ENCODE peak calls at places on chromosomes 6 and 20, in eight cellular contexts. R, N, S, Q, J, X, D and U are unnamed samples.

GRCh38 chr6:1474205-1474604 is 84.8 kb downstream of the FOXF2 start:
- DNase-seq in X (no peak), J (no peak), S (no peak), D (no peak), Q (no peak), N (no peak), R (no peak), U (no peak)

GRCh38 chr6:157648561-157648960 is 174.5 kb upstream of the SNX9 start:
- DNase-seq in X (no peak), J (no peak), D (no peak), Q (no peak), R (peak), S (no peak), N (no peak), U (no peak)

GRCh38 chr6:122789078-122789861 is at the start of gene SMPDL3A:
- DNase-seq in S (peak), D (peak), Q (peak), R (peak), N (peak), J (peak), X (peak), U (peak)

GRCh38 chr6:45310118-45310788 is 17.9 kb upstream of the RUNX2 start:
- DNase-seq in Q (no peak), J (no peak), D (no peak), N (no peak), S (no peak), R (no peak), X (no peak), U (no peak)

GRCh38 chr6:155418017-155418749 is 37.5 kb downstream of the NOX3 start:
- DNase-seq in N (no peak), Q (no peak), S (no peak), X (peak), J (peak), R (peak), D (no peak), U (no peak)

GRCh38 chr6:159117031-159117430 is 52.2 kb upstream of the FNDC1 start:
- DNase-seq in S (peak), J (no peak), X (no peak), N (no peak), R (peak), D (no peak), Q (peak), U (no peak)

GRCh38 chr6:108080010-108080780 is 5.7 kb upstream of the OSTM1 start:
- DNase-seq in N (no peak), D (no peak), Q (no peak), J (no peak), X (no peak), S (no peak), R (peak), U (no peak)

GRCh38 chr20:60751826-60752225 is 500.2 kb upstream of the CDH4 start:
- DNase-seq in S (no peak), D (no peak), N (no peak), R (no peak), Q (no peak), X (no peak), J (no peak), U (no peak)

GRCh38 chr6:35972471-35972985 is 51.6 kb upstream of the SRPK1 start:
- DNase-seq in Q (no peak), X (no peak), S (no peak), D (no peak), R (no peak), N (no peak), J (peak), U (no peak)

GRCh38 chr6:27812078-27812804 is 100.0 kb downstream of the OR2B2 start:
- DNase-seq in D (no peak), R (no peak), Q (no peak), J (no peak), N (no peak), S (no peak), X (no peak), U (no peak)

GRCh38 chr6:157925771-157926170 is 55.9 kb upstream of the SYNJ2 start:
- DNase-seq in J (no peak), N (no peak), R (no peak), D (no peak), S (no peak), X (no peak), Q (no peak), U (no peak)

GRCh38 chr20:56417911-56418310 is 5.9 kb downstream of the CASS4 start:
- DNase-seq in D (no peak), S (no peak), R (peak), N (no peak), X (no peak), Q (no peak), J (no peak), U (no peak)

GRCh38 chr20:5797843-5798462 is 47.8 kb downstream of the SHLD1 start:
- DNase-seq in R (no peak), J (no peak), D (no peak), N (no peak), X (no peak), S (no peak), Q (no peak), U (no peak)

GRCh38 chr20:10242166-10242565 is 23.5 kb downstream of the SNAP25 start:
- DNase-seq in D (peak), R (no peak), X (no peak), J (no peak), Q (no peak), S (no peak), N (no peak), U (no peak)

GRCh38 chr6:170111816-170112582 is 178.9 kb downstream of the DLL1 start:
- DNase-seq in X (peak), Q (no peak), J (no peak), D (peak), N (peak), R (no peak), S (no peak), U (peak)

GRCh38 chr6:165963750-165964149 is 203.9 kb downstream of the TBXT start:
- DNase-seq in Q (no peak), J (no peak), D (no peak), R (no peak), S (no peak), N (no peak), X (no peak), U (no peak)

GRCh38 chr20:42024653-42025052 is 406.5 kb upstream of the CHD6 start:
- DNase-seq in Q (no peak), S (no peak), R (no peak), J (peak), X (no peak), D (no peak), N (no peak), U (no peak)

GRCh38 chr6:45917439-45917838 is 98.2 kb downstream of the CLIC5 start:
- DNase-seq in S (no peak), N (no peak), Q (no peak), D (no peak), J (no peak), R (no peak), X (no peak), U (no peak)

GRCh38 chr6:108837236-108837971 is 10.8 kb upstream of the ARMC2 start:
- DNase-seq in X (no peak), J (no peak), D (no peak), R (no peak), Q (no peak), S (no peak), N (no peak), U (no peak)

GRCh38 chr6:18990313-18990978 is 603.3 kb downstream of the RNF144B start:
- DNase-seq in S (no peak), Q (no peak), X (peak), J (peak), R (peak), D (peak), N (peak), U (peak)

GRCh38 chr6:148085651-148086321 is 256.9 kb upstream of the SASH1 start:
- DNase-seq in D (no peak), N (no peak), J (no peak), R (no peak), X (no peak), S (no peak), Q (peak), U (no peak)

GRCh38 chr20:57325632-57326356 is 3.8 kb upstream of the SPO11 start:
- DNase-seq in S (no peak), N (no peak), D (no peak), X (no peak), J (no peak), R (no peak), Q (no peak), U (peak)

GRCh38 chr20:2752631-2753455 is 47.6 kb downstream of the CPXM1 start:
- DNase-seq in X (peak), N (no peak), D (peak), J (peak), R (no peak), S (no peak), Q (no peak), U (no peak)

GRCh38 chr6:89260832-89261231 is 43.7 kb upstream of the GABRR1 start:
- DNase-seq in R (no peak), D (no peak), J (no peak), S (no peak), X (no peak), N (no peak), Q (no peak), U (peak)

GRCh38 chr6:26366504-26366903 is 1.5 kb downstream of the BTN3A2 start:
- DNase-seq in R (no peak), X (no peak), D (no peak), Q (no peak), J (no peak), S (no peak), N (no peak), U (no peak)

GRCh38 chr6:84466521-84466920 is 239.1 kb upstream of the CEP162 start:
- DNase-seq in R (peak), N (no peak), S (no peak), X (peak), Q (peak), J (no peak), D (no peak), U (no peak)

GRCh38 chr6:56649053-56649769 is 6.5 kb upstream of the DST start:
- DNase-seq in Q (no peak), R (peak), D (no peak), X (no peak), J (no peak), S (no peak), N (no peak), U (no peak)

GRCh38 chr6:78700997-78701396 is 166.4 kb upstream of the IRAK1BP1 start:
- DNase-seq in J (no peak), R (no peak), X (no peak), N (no peak), S (no peak), D (no peak), Q (no peak), U (no peak)

GRCh38 chr6:24194968-24195700 is 69.1 kb downstream of the NRSN1 start:
- DNase-seq in R (no peak), N (no peak), Q (no peak), J (peak), X (no peak), D (no peak), S (no peak), U (no peak)

GRCh38 chr6:13711384-13711725 is 280 bp downstream of the RANBP9 start:
- DNase-seq in X (no peak), J (no peak), D (peak), R (peak), Q (no peak), N (peak), S (no peak), U (no peak)

GRCh38 chr6:13709698-13710551 is 1.7 kb downstream of the RANBP9 start:
- DNase-seq in N (no peak), R (peak), D (no peak), Q (no peak), S (no peak), J (peak), X (no peak), U (no peak)

GRCh38 chr6:13711726-13712484 is at the start of gene RANBP9:
- DNase-seq in S (peak), R (peak), J (peak), D (peak), X (peak), Q (peak), N (peak), U (peak)

GRCh38 chr6:13712485-13712990 is 903 bp upstream of the RANBP9 start:
- DNase-seq in S (no peak), X (no peak), D (no peak), R (no peak), N (no peak), J (no peak), Q (no peak), U (no peak)

DNA sequence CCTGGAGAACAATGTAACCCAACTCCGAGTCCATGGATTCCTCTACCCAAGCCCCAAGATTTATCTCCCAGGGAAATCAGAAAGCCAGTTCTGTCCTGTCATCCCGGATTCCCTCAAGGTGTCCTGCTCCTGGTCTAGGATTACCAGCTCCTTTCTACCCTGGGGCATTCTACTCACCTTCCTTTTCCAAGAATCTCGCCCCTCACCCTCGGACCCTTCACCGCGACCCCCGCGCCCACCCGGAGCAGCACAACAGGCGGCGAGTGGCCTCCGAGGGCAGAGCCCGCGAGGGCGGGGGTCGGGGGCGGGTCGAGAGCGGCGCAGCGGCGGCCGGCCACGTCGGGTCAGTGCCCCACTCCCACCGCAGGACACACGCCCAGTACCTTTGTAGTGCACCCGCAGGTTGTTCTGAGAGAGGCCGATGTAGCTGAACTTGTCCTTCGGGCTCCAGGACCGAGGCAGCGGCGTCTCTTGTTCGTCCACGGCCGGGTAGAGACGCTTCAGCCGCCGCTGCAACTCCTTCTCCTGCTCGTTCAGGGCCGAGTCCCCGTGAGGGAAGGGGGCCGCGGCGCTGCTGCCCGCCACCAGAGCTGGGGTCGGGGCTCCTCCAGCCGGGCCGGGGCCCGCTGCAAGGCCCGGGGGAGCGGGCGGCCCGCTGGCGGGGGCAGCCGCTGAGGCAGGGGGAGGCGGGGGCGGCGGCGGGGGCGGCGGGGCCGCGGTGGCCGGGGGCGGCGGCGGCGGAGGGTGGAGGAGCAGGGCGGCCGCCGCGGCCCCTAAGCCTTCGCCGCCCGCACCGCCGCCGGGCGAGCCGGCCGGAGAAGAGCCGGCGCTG is 867 bp downstream of the RANBP9 start:
- DNase-seq in R (no peak), S (peak), D (peak), J (peak), X (peak), Q (no peak), N (no peak), U (peak)
- TF ChIP-seq CTCF in R (no peak), S (no peak), D (no peak), J (no peak), X (no peak), Q (no peak), N (no peak), U (no peak)

DNA sequence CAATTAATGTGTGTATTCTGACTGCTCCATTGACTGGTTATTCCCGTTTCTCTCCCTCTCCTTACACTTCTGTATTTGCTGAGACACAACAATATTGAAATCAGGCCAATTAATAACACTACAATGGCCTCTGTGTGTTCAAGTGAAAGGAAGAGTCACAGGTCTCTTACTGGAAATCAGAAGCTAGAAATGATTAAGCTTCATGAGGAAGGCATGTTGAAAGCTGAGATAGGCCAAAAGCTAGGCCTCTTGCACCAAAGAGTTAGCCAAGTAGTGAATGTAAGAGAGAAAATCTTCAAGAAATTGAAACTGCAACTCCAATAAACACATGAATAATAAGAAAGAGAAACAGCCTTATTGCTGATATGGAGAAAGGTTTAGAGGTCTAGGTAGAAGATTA is 489.5 kb upstream of the CITED2 start:
- DNase-seq in D (no peak), S (no peak), R (no peak), Q (no peak), J (no peak), N (no peak), X (no peak), U (no peak)
- TF ChIP-seq CTCF in D (no peak), S (no peak), R (no peak), Q (no peak), J (no peak), N (no peak), X (no peak), U (no peak)

DNA sequence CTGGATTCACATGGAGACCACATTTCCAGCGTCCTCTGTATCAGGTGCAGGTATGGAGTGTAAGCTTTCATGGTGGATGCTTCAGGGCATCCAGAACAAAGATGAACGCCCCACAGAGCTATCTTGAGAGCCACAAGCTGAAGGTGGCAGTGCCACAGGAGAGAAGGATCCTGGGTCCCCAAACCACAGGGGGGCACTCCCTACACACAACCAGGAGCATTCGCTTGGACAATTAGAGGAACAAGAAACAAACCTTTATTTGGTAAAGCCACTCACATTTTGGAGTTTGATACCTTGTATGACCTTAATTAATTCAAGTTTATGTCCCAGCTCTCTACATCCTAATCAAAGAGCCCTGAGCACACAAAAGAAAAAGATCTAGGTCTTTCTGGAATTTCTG is 406.3 kb downstream of the PREX1 start:
- DNase-seq in R (no peak), J (no peak), X (no peak), S (no peak), D (no peak), N (no peak), Q (no peak), U (no peak)
- TF ChIP-seq CTCF in R (no peak), J (no peak), X (no peak), S (no peak), D (no peak), N (no peak), Q (no peak), U (no peak)

GRCh38 chr6:137036566-137037300 is 8.0 kb downstream of the IL20RA start:
- DNase-seq in J (no peak), D (peak), S (no peak), X (no peak), R (no peak), Q (no peak), N (no peak), U (no peak)

GRCh38 chr6:137044366-137045220 is at the start of gene IL20RA:
- DNase-seq in X (no peak), Q (no peak), N (no peak), D (peak), S (no peak), J (peak), R (no peak), U (peak)

GRCh38 chr6:137043710-137044365 is 927 bp downstream of the IL20RA start:
- DNase-seq in N (no peak), Q (no peak), D (no peak), X (no peak), S (no peak), J (peak), R (no peak), U (no peak)

GRCh38 chr6:137039010-137039409 is 5.8 kb downstream of the IL20RA start:
- DNase-seq in J (no peak), Q (no peak), S (no peak), R (no peak), D (no peak), X (no peak), N (no peak), U (no peak)

DNA sequence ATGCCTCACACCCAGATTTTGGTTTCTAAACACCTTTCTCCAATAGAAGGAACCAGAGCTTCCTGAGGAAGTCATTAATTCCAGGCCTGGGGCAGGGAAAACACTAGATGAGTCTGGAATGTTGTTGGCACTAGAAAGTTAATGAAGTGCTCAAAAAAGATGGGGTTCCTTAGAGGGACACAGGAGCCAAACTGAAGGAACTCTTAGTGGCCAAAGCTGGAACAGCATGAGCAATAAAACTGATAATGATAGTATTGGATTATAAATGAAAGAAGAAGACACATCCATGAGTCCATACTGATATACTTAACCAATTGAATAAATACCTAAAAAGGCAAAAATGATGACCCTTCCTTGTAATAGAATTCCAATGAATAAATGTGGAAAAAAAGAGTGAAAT is 4.4 kb downstream of the IL20RA start:
- DNase-seq in X (no peak), J (no peak), Q (no peak), N (no peak), D (no peak), R (no peak), S (no peak), U (no peak)
- TF ChIP-seq CTCF in X (no peak), J (peak), Q (no peak), N (no peak), D (no peak), R (peak), S (no peak), U (peak)

DNA sequence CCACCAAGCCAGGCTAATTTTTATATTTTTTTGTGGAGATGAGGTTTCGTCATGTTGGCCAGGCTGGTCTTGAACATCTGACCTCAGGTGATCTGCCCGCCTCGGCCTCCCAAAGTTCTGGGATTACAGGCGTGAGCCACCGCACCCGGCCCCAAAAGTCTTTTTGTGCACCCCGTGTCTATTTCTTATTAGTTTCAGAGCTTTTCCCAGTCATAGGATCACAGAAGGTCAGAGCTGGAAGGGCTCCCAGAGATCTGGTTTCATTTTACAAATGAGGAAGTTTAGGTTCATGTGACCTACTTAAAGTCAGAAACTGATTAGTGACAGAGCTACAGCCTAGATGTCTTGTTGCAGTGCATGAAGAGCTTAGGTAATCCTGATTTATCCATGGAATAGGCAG is 1.6 kb upstream of the OGFRL1 start:
- DNase-seq in X (peak), J (no peak), D (peak), S (peak), Q (no peak), N (no peak), R (no peak), U (no peak)
- TF ChIP-seq CTCF in X (no peak), J (no peak), D (no peak), S (no peak), Q (no peak), N (no peak), R (no peak), U (no peak)